ENCODE peak calls at places on chromosomes 13 and 19, in seven cellular contexts. One of them, this sample, is unnamed.

GRCh38 chr13:62997038-62997619 is 1581.5 kb upstream of the PCDH20 start:
- DNase-seq in activated CD4-positive, alpha-beta T cell treated with anti-CD3 and anti-CD28 coated beads, Interleukin-2, amount 50 U/mL, for 48 hours: no peak
- DNase-seq in effector memory CD8-positive, alpha-beta T cell: no peak
- DNase-seq in HTR-8/SVneo: no peak
- DNase-seq in EL: no peak
- DNase-seq in upper lobe of right lung: no peak
- DNase-seq in epithelial cell of esophagus: no peak
- DNase-seq in this sample: no peak

GRCh38 chr13:39656325-39656677 is 839 bp downstream of the COG6 start:
- DNase-seq in EL: no peak
- DNase-seq in HTR-8/SVneo: no peak
- DNase-seq in epithelial cell of esophagus: peak; percentile 6
- DNase-seq in effector memory CD8-positive, alpha-beta T cell: no peak
- DNase-seq in activated CD4-positive, alpha-beta T cell treated with anti-CD3 and anti-CD28 coated beads, Interleukin-2, amount 50 U/mL, for 48 hours: no peak
- DNase-seq in upper lobe of right lung: no peak
- DNase-seq in this sample: peak; percentile 10

GRCh38 chr19:30674656-30675055 is 302.5 kb downstream of the ZNF536 start:
- DNase-seq in activated CD4-positive, alpha-beta T cell treated with anti-CD3 and anti-CD28 coated beads, Interleukin-2, amount 50 U/mL, for 48 hours: no peak
- DNase-seq in effector memory CD8-positive, alpha-beta T cell: no peak
- DNase-seq in EL: no peak
- DNase-seq in epithelial cell of esophagus: no peak
- DNase-seq in HTR-8/SVneo: no peak
- DNase-seq in upper lobe of right lung: no peak
- DNase-seq in this sample: no peak

GRCh38 chr13:73782781-73783180 is 351.4 kb downstream of the KLF12 start:
- DNase-seq in epithelial cell of esophagus: no peak
- DNase-seq in upper lobe of right lung: no peak
- DNase-seq in activated CD4-positive, alpha-beta T cell treated with anti-CD3 and anti-CD28 coated beads, Interleukin-2, amount 50 U/mL, for 48 hours: no peak
- DNase-seq in effector memory CD8-positive, alpha-beta T cell: no peak
- DNase-seq in HTR-8/SVneo: no peak
- DNase-seq in EL: no peak
- DNase-seq in this sample: no peak

GRCh38 chr13:66992183-66992582 is 238.0 kb downstream of the PCDH9 start:
- DNase-seq in upper lobe of right lung: no peak
- DNase-seq in HTR-8/SVneo: no peak
- DNase-seq in epithelial cell of esophagus: peak; percentile 69
- DNase-seq in EL: peak; percentile 19
- DNase-seq in effector memory CD8-positive, alpha-beta T cell: no peak
- DNase-seq in activated CD4-positive, alpha-beta T cell treated with anti-CD3 and anti-CD28 coated beads, Interleukin-2, amount 50 U/mL, for 48 hours: no peak
- DNase-seq in this sample: no peak

GRCh38 chr13:113672002-113672651 is 5.1 kb downstream of the GRK1 start:
- DNase-seq in activated CD4-positive, alpha-beta T cell treated with anti-CD3 and anti-CD28 coated beads, Interleukin-2, amount 50 U/mL, for 48 hours: no peak
- DNase-seq in EL: no peak
- DNase-seq in epithelial cell of esophagus: no peak
- DNase-seq in upper lobe of right lung: no peak
- DNase-seq in HTR-8/SVneo: no peak
- DNase-seq in effector memory CD8-positive, alpha-beta T cell: no peak
- DNase-seq in this sample: no peak

GRCh38 chr13:40981361-40981760 is 37.8 kb downstream of the ELF1 start:
- DNase-seq in upper lobe of right lung: no peak
- DNase-seq in activated CD4-positive, alpha-beta T cell treated with anti-CD3 and anti-CD28 coated beads, Interleukin-2, amount 50 U/mL, for 48 hours: no peak
- DNase-seq in effector memory CD8-positive, alpha-beta T cell: no peak
- DNase-seq in epithelial cell of esophagus: no peak
- DNase-seq in HTR-8/SVneo: no peak
- DNase-seq in EL: no peak
- DNase-seq in this sample: no peak

GRCh38 chr13:34941436-34941834 is 635 bp upstream of the NBEA start:
- DNase-seq in activated CD4-positive, alpha-beta T cell treated with anti-CD3 and anti-CD28 coated beads, Interleukin-2, amount 50 U/mL, for 48 hours: no peak
- DNase-seq in effector memory CD8-positive, alpha-beta T cell: no peak
- DNase-seq in upper lobe of right lung: no peak
- DNase-seq in epithelial cell of esophagus: no peak
- DNase-seq in EL: no peak
- DNase-seq in HTR-8/SVneo: no peak
- DNase-seq in this sample: no peak

GRCh38 chr13:33925563-33925962 is 107.6 kb downstream of the RFC3 start:
- DNase-seq in activated CD4-positive, alpha-beta T cell treated with anti-CD3 and anti-CD28 coated beads, Interleukin-2, amount 50 U/mL, for 48 hours: no peak
- DNase-seq in epithelial cell of esophagus: no peak
- DNase-seq in upper lobe of right lung: no peak
- DNase-seq in EL: no peak
- DNase-seq in HTR-8/SVneo: no peak
- DNase-seq in effector memory CD8-positive, alpha-beta T cell: no peak
- DNase-seq in this sample: no peak

GRCh38 chr19:51094696-51095279 is 12.1 kb upstream of the KLK14 start:
- DNase-seq in effector memory CD8-positive, alpha-beta T cell: peak; percentile 18
- DNase-seq in epithelial cell of esophagus: no peak
- DNase-seq in activated CD4-positive, alpha-beta T cell treated with anti-CD3 and anti-CD28 coated beads, Interleukin-2, amount 50 U/mL, for 48 hours: peak; percentile 47
- DNase-seq in HTR-8/SVneo: peak; percentile 34
- DNase-seq in EL: peak; percentile 9
- DNase-seq in upper lobe of right lung: no peak
- DNase-seq in this sample: no peak

GRCh38 chr19:49475995-49476880 is 2.2 kb downstream of the FLT3LG start:
- DNase-seq in effector memory CD8-positive, alpha-beta T cell: peak; percentile 55
- DNase-seq in activated CD4-positive, alpha-beta T cell treated with anti-CD3 and anti-CD28 coated beads, Interleukin-2, amount 50 U/mL, for 48 hours: peak; percentile 90
- DNase-seq in HTR-8/SVneo: no peak
- DNase-seq in upper lobe of right lung: no peak
- DNase-seq in epithelial cell of esophagus: peak; percentile 54
- DNase-seq in EL: no peak
- DNase-seq in this sample: no peak

GRCh38 chr19:43934055-43934984 is 762 bp downstream of the ZNF45 start:
- DNase-seq in upper lobe of right lung: no peak
- DNase-seq in activated CD4-positive, alpha-beta T cell treated with anti-CD3 and anti-CD28 coated beads, Interleukin-2, amount 50 U/mL, for 48 hours: no peak
- DNase-seq in epithelial cell of esophagus: peak; percentile 13
- DNase-seq in effector memory CD8-positive, alpha-beta T cell: no peak
- DNase-seq in EL: peak; percentile 17
- DNase-seq in HTR-8/SVneo: peak; percentile 22
- DNase-seq in this sample: no peak

GRCh38 chr13:34340534-34340933 is 522.6 kb downstream of the RFC3 start:
- DNase-seq in activated CD4-positive, alpha-beta T cell treated with anti-CD3 and anti-CD28 coated beads, Interleukin-2, amount 50 U/mL, for 48 hours: no peak
- DNase-seq in epithelial cell of esophagus: peak; percentile 91
- DNase-seq in upper lobe of right lung: no peak
- DNase-seq in HTR-8/SVneo: no peak
- DNase-seq in EL: peak; percentile 43
- DNase-seq in effector memory CD8-positive, alpha-beta T cell: no peak
- DNase-seq in this sample: peak; percentile 69

GRCh38 chr19:10420444-10421239 is at the start of gene PDE4A:
- DNase-seq in EL: peak; percentile 50
- DNase-seq in epithelial cell of esophagus: peak; percentile 55
- DNase-seq in effector memory CD8-positive, alpha-beta T cell: peak; percentile 68
- DNase-seq in HTR-8/SVneo: no peak
- DNase-seq in activated CD4-positive, alpha-beta T cell treated with anti-CD3 and anti-CD28 coated beads, Interleukin-2, amount 50 U/mL, for 48 hours: peak; percentile 74
- DNase-seq in upper lobe of right lung: no peak
- DNase-seq in this sample: no peak

GRCh38 chr19:6740589-6741348 is 1.3 kb downstream of the TRIP10 start:
- DNase-seq in HTR-8/SVneo: peak; percentile 69
- DNase-seq in activated CD4-positive, alpha-beta T cell treated with anti-CD3 and anti-CD28 coated beads, Interleukin-2, amount 50 U/mL, for 48 hours: no peak
- DNase-seq in epithelial cell of esophagus: peak; percentile 54
- DNase-seq in EL: peak; percentile 76
- DNase-seq in upper lobe of right lung: peak; percentile 81
- DNase-seq in effector memory CD8-positive, alpha-beta T cell: no peak
- DNase-seq in this sample: no peak

GRCh38 chr19:56405062-56405461 is 930 bp downstream of the ZNF583 start:
- DNase-seq in upper lobe of right lung: no peak
- DNase-seq in EL: no peak
- DNase-seq in HTR-8/SVneo: no peak
- DNase-seq in activated CD4-positive, alpha-beta T cell treated with anti-CD3 and anti-CD28 coated beads, Interleukin-2, amount 50 U/mL, for 48 hours: no peak
- DNase-seq in epithelial cell of esophagus: no peak
- DNase-seq in effector memory CD8-positive, alpha-beta T cell: no peak
- DNase-seq in this sample: no peak

GRCh38 chr13:38394777-38395504 is 45.3 kb downstream of the UFM1 start:
- DNase-seq in upper lobe of right lung: no peak
- DNase-seq in EL: peak; percentile 51
- DNase-seq in activated CD4-positive, alpha-beta T cell treated with anti-CD3 and anti-CD28 coated beads, Interleukin-2, amount 50 U/mL, for 48 hours: no peak
- DNase-seq in epithelial cell of esophagus: peak; percentile 84
- DNase-seq in effector memory CD8-positive, alpha-beta T cell: no peak
- DNase-seq in HTR-8/SVneo: no peak
- DNase-seq in this sample: peak; percentile 78

GRCh38 chr13:80695841-80696240 is 354.9 kb upstream of the SPRY2 start:
- DNase-seq in HTR-8/SVneo: no peak
- DNase-seq in EL: no peak
- DNase-seq in upper lobe of right lung: no peak
- DNase-seq in effector memory CD8-positive, alpha-beta T cell: no peak
- DNase-seq in epithelial cell of esophagus: no peak
- DNase-seq in activated CD4-positive, alpha-beta T cell treated with anti-CD3 and anti-CD28 coated beads, Interleukin-2, amount 50 U/mL, for 48 hours: no peak
- DNase-seq in this sample: peak; percentile 2

GRCh38 chr13:38871275-38871674 is 119.4 kb downstream of the STOML3 start:
- DNase-seq in upper lobe of right lung: no peak
- DNase-seq in effector memory CD8-positive, alpha-beta T cell: no peak
- DNase-seq in EL: no peak
- DNase-seq in HTR-8/SVneo: no peak
- DNase-seq in activated CD4-positive, alpha-beta T cell treated with anti-CD3 and anti-CD28 coated beads, Interleukin-2, amount 50 U/mL, for 48 hours: no peak
- DNase-seq in epithelial cell of esophagus: no peak
- DNase-seq in this sample: no peak

GRCh38 chr13:112454648-112455334 is 78.6 kb downstream of the SPACA7 start:
- DNase-seq in HTR-8/SVneo: no peak
- DNase-seq in epithelial cell of esophagus: no peak
- DNase-seq in EL: no peak
- DNase-seq in activated CD4-positive, alpha-beta T cell treated with anti-CD3 and anti-CD28 coated beads, Interleukin-2, amount 50 U/mL, for 48 hours: no peak
- DNase-seq in effector memory CD8-positive, alpha-beta T cell: no peak
- DNase-seq in upper lobe of right lung: no peak
- DNase-seq in this sample: no peak

GRCh38 chr13:78596701-78597550 is 6.4 kb downstream of the POU4F1 start:
- DNase-seq in epithelial cell of esophagus: no peak
- DNase-seq in activated CD4-positive, alpha-beta T cell treated with anti-CD3 and anti-CD28 coated beads, Interleukin-2, amount 50 U/mL, for 48 hours: no peak
- DNase-seq in upper lobe of right lung: no peak
- DNase-seq in effector memory CD8-positive, alpha-beta T cell: no peak
- DNase-seq in HTR-8/SVneo: no peak
- DNase-seq in EL: no peak
- DNase-seq in this sample: no peak

GRCh38 chr13:111210082-111210481 is 95.0 kb downstream of the ARHGEF7 start:
- DNase-seq in activated CD4-positive, alpha-beta T cell treated with anti-CD3 and anti-CD28 coated beads, Interleukin-2, amount 50 U/mL, for 48 hours: no peak
- DNase-seq in EL: no peak
- DNase-seq in upper lobe of right lung: no peak
- DNase-seq in epithelial cell of esophagus: no peak
- DNase-seq in HTR-8/SVneo: no peak
- DNase-seq in effector memory CD8-positive, alpha-beta T cell: no peak
- DNase-seq in this sample: no peak

GRCh38 chr19:49441210-49441959 is at the start of gene SLC17A7:
- DNase-seq in EL: peak; percentile 28
- DNase-seq in activated CD4-positive, alpha-beta T cell treated with anti-CD3 and anti-CD28 coated beads, Interleukin-2, amount 50 U/mL, for 48 hours: peak; percentile 52
- DNase-seq in HTR-8/SVneo: peak; percentile 43
- DNase-seq in effector memory CD8-positive, alpha-beta T cell: no peak
- DNase-seq in upper lobe of right lung: no peak
- DNase-seq in epithelial cell of esophagus: no peak
- DNase-seq in this sample: no peak

GRCh38 chr19:35963514-35963913 is 27.3 kb downstream of the LRFN3 start:
- DNase-seq in effector memory CD8-positive, alpha-beta T cell: peak; percentile 24
- DNase-seq in activated CD4-positive, alpha-beta T cell treated with anti-CD3 and anti-CD28 coated beads, Interleukin-2, amount 50 U/mL, for 48 hours: peak; percentile 57
- DNase-seq in epithelial cell of esophagus: peak; percentile 71
- DNase-seq in HTR-8/SVneo: no peak
- DNase-seq in upper lobe of right lung: no peak
- DNase-seq in EL: peak; percentile 25
- DNase-seq in this sample: peak; percentile 38

GRCh38 chr19:16829822-16830289 is 658 bp downstream of the SIN3B start:
- DNase-seq in EL: no peak
- DNase-seq in epithelial cell of esophagus: no peak
- DNase-seq in upper lobe of right lung: no peak
- DNase-seq in HTR-8/SVneo: no peak
- DNase-seq in activated CD4-positive, alpha-beta T cell treated with anti-CD3 and anti-CD28 coated beads, Interleukin-2, amount 50 U/mL, for 48 hours: no peak
- DNase-seq in effector memory CD8-positive, alpha-beta T cell: no peak
- DNase-seq in this sample: no peak

GRCh38 chr19:28020631-28021315 is 1192.2 kb downstream of the UQCRFS1 start:
- DNase-seq in effector memory CD8-positive, alpha-beta T cell: no peak
- DNase-seq in upper lobe of right lung: no peak
- DNase-seq in HTR-8/SVneo: no peak
- DNase-seq in EL: no peak
- DNase-seq in activated CD4-positive, alpha-beta T cell treated with anti-CD3 and anti-CD28 coated beads, Interleukin-2, amount 50 U/mL, for 48 hours: no peak
- DNase-seq in epithelial cell of esophagus: no peak
- DNase-seq in this sample: no peak

GRCh38 chr19:39951065-39951650 is 16.7 kb upstream of the FCGBP start:
- DNase-seq in effector memory CD8-positive, alpha-beta T cell: no peak
- DNase-seq in EL: no peak
- DNase-seq in epithelial cell of esophagus: no peak
- DNase-seq in HTR-8/SVneo: no peak
- DNase-seq in activated CD4-positive, alpha-beta T cell treated with anti-CD3 and anti-CD28 coated beads, Interleukin-2, amount 50 U/mL, for 48 hours: no peak
- DNase-seq in upper lobe of right lung: no peak
- DNase-seq in this sample: no peak

GRCh38 chr19:34838753-34839431 is 65.9 kb upstream of the ZNF599 start:
- DNase-seq in effector memory CD8-positive, alpha-beta T cell: no peak
- DNase-seq in upper lobe of right lung: no peak
- DNase-seq in activated CD4-positive, alpha-beta T cell treated with anti-CD3 and anti-CD28 coated beads, Interleukin-2, amount 50 U/mL, for 48 hours: peak; percentile 30
- DNase-seq in HTR-8/SVneo: no peak
- DNase-seq in EL: peak; percentile 6
- DNase-seq in epithelial cell of esophagus: peak; percentile 20
- DNase-seq in this sample: no peak

GRCh38 chr13:21478881-21479808 is 20.0 kb upstream of the ZDHHC20 start:
- DNase-seq in upper lobe of right lung: no peak
- DNase-seq in activated CD4-positive, alpha-beta T cell treated with anti-CD3 and anti-CD28 coated beads, Interleukin-2, amount 50 U/mL, for 48 hours: peak; percentile 30
- DNase-seq in EL: peak; percentile 76
- DNase-seq in epithelial cell of esophagus: peak; percentile 78
- DNase-seq in effector memory CD8-positive, alpha-beta T cell: peak; percentile 65
- DNase-seq in HTR-8/SVneo: no peak
- DNase-seq in this sample: peak; percentile 59

GRCh38 chr13:112510002-112510780 is 77.8 kb downstream of the TUBGCP3 start:
- DNase-seq in epithelial cell of esophagus: peak; percentile 68
- DNase-seq in activated CD4-positive, alpha-beta T cell treated with anti-CD3 and anti-CD28 coated beads, Interleukin-2, amount 50 U/mL, for 48 hours: no peak
- DNase-seq in upper lobe of right lung: no peak
- DNase-seq in HTR-8/SVneo: peak; percentile 50
- DNase-seq in EL: peak; percentile 46
- DNase-seq in effector memory CD8-positive, alpha-beta T cell: no peak
- DNase-seq in this sample: no peak

GRCh38 chr19:418761-419632 is 10.1 kb upstream of the C2CD4C start:
- DNase-seq in activated CD4-positive, alpha-beta T cell treated with anti-CD3 and anti-CD28 coated beads, Interleukin-2, amount 50 U/mL, for 48 hours: no peak
- DNase-seq in HTR-8/SVneo: no peak
- DNase-seq in effector memory CD8-positive, alpha-beta T cell: no peak
- DNase-seq in epithelial cell of esophagus: no peak
- DNase-seq in EL: no peak
- DNase-seq in upper lobe of right lung: peak; percentile 59
- DNase-seq in this sample: no peak

GRCh38 chr19:10501971-10502523 is 1.1 kb downstream of the KEAP1 start:
- DNase-seq in EL: peak; percentile 68
- DNase-seq in effector memory CD8-positive, alpha-beta T cell: no peak
- DNase-seq in upper lobe of right lung: peak; percentile 94
- DNase-seq in HTR-8/SVneo: peak; percentile 87
- DNase-seq in epithelial cell of esophagus: peak; percentile 19
- DNase-seq in activated CD4-positive, alpha-beta T cell treated with anti-CD3 and anti-CD28 coated beads, Interleukin-2, amount 50 U/mL, for 48 hours: peak; percentile 66
- DNase-seq in this sample: no peak

GRCh38 chr19:46489445-46490272 is 6.0 kb downstream of the PNMA8B start:
- DNase-seq in activated CD4-positive, alpha-beta T cell treated with anti-CD3 and anti-CD28 coated beads, Interleukin-2, amount 50 U/mL, for 48 hours: no peak
- DNase-seq in epithelial cell of esophagus: peak; percentile 29
- DNase-seq in upper lobe of right lung: peak; percentile 80
- DNase-seq in HTR-8/SVneo: no peak
- DNase-seq in effector memory CD8-positive, alpha-beta T cell: no peak
- DNase-seq in EL: peak; percentile 57
- DNase-seq in this sample: no peak

GRCh38 chr19:41352279-41352608 is 1.5 kb downstream of the TGFB1 start:
- DNase-seq in EL: no peak
- DNase-seq in HTR-8/SVneo: no peak
- DNase-seq in effector memory CD8-positive, alpha-beta T cell: no peak
- DNase-seq in upper lobe of right lung: no peak
- DNase-seq in epithelial cell of esophagus: no peak
- DNase-seq in activated CD4-positive, alpha-beta T cell treated with anti-CD3 and anti-CD28 coated beads, Interleukin-2, amount 50 U/mL, for 48 hours: no peak
- DNase-seq in this sample: no peak

GRCh38 chr13:80074811-80075210 is 266.1 kb downstream of the SPRY2 start:
- DNase-seq in epithelial cell of esophagus: no peak
- DNase-seq in activated CD4-positive, alpha-beta T cell treated with anti-CD3 and anti-CD28 coated beads, Interleukin-2, amount 50 U/mL, for 48 hours: no peak
- DNase-seq in effector memory CD8-positive, alpha-beta T cell: no peak
- DNase-seq in upper lobe of right lung: no peak
- DNase-seq in HTR-8/SVneo: no peak
- DNase-seq in EL: no peak
- DNase-seq in this sample: no peak